ENCODE peak calls at places on chromosome 3, in eight cellular contexts. E is activated gamma-delta T cell treated with Interleukin-2 at 50 U/mL for 16 hours; T is EH; N is H4; W is mucosa of descending colon; J is CD8-positive, alpha-beta memory T cell; L is stimulated activated CD4-positive, alpha-beta T cell treated with anti-CD3 and anti-CD28 coated beads, Interleukin-2, amount 100 ng/mL, for 48 hours; Z is stimulated activated CD8-positive, alpha-beta memory T cell treated with anti-CD3 and anti-CD28 coated beads, Interleukin-4, amount 100 ng/mL, for 24 hours. R is an unnamed sample.

GRCh38 chr3:46049093-46049492 is 21.8 kb upstream of the XCR1 start:
- DNase-seq in W (no peak), E (no peak), J (no peak), T (no peak), Z (no peak), N (no peak), L (no peak), R (no peak)

GRCh38 chr3:4980229-4981159 is 1.3 kb downstream of the BHLHE40 start:
- DNase-seq in N (peak), Z (peak), J (peak), T (peak), E (peak), L (peak), W (peak), R (peak)

GRCh38 chr3:16236856-16237393 is 27.8 kb downstream of the DPH3 start:
- DNase-seq in N (no peak), L (no peak), Z (no peak), E (no peak), W (no peak), J (no peak), T (no peak), R (no peak)

GRCh38 chr3:133506215-133506901 is 67.1 kb upstream of the CDV3 start:
- DNase-seq in J (no peak), W (no peak), L (peak), E (no peak), T (no peak), N (no peak), Z (no peak), R (no peak)

GRCh38 chr3:125340121-125340520 is 35.0 kb downstream of the ZNF148 start:
- DNase-seq in L (no peak), T (no peak), W (no peak), N (no peak), J (no peak), E (no peak), Z (no peak), R (no peak)

GRCh38 chr3:106566277-106566676 is 697.5 kb upstream of the CBLB start:
- DNase-seq in Z (no peak), T (no peak), N (peak), W (no peak), L (no peak), J (no peak), E (no peak), R (no peak)

GRCh38 chr3:196970547-196971093 is 2.0 kb upstream of the PIGZ start:
- DNase-seq in E (no peak), J (no peak), L (no peak), W (no peak), Z (no peak), T (no peak), N (no peak), R (no peak)

GRCh38 chr3:195071011-195071728 is 199.8 kb downstream of the XXYLT1 start:
- DNase-seq in Z (no peak), E (no peak), L (no peak), T (no peak), N (no peak), J (no peak), W (no peak), R (no peak)

GRCh38 chr3:126915015-126915414 is 67.9 kb upstream of the PLXNA1 start:
- DNase-seq in J (no peak), E (no peak), W (no peak), T (no peak), Z (no peak), L (no peak), N (no peak), R (no peak)

GRCh38 chr3:57006048-57006709 is 54.3 kb upstream of the SPATA12 start:
- DNase-seq in E (no peak), N (no peak), J (no peak), T (no peak), L (no peak), W (no peak), Z (no peak), R (no peak)

GRCh38 chr3:197711973-197712707 is 24.6 kb downstream of the RUBCN start:
- DNase-seq in Z (peak), T (peak), L (peak), W (peak), J (peak), N (peak), E (peak), R (no peak)

GRCh38 chr3:177229791-177230190 is 32.5 kb upstream of the TBL1XR1 start:
- DNase-seq in L (no peak), E (no peak), J (no peak), N (no peak), T (peak), Z (no peak), W (no peak), R (no peak)

GRCh38 chr3:21938267-21938681 is 187.3 kb upstream of the ZNF385D start:
- DNase-seq in J (no peak), E (no peak), W (no peak), L (no peak), N (no peak), T (no peak), Z (no peak), R (no peak)

GRCh38 chr3:77158701-77159100 is 118.8 kb downstream of the ROBO2 start:
- DNase-seq in N (no peak), E (no peak), L (no peak), J (no peak), W (no peak), Z (no peak), T (no peak), R (no peak)

GRCh38 chr3:179069762-179070390 is 1.7 kb downstream of the ZMAT3 start:
- DNase-seq in T (peak), J (no peak), N (no peak), L (no peak), W (no peak), E (no peak), Z (no peak), R (no peak)

R was measured in progenitor cell of endocrine pancreas.